ENCODE peak calls at places on chromosomes 13 and 19, in seven cellular contexts. One of them, this sample, is unnamed.

GRCh38 chr13:50509771-50510441 is 333.6 kb downstream of the DLEU7 start:
- DNase-seq in transverse colon: no peak
- DNase-seq in B cell: no peak
- DNase-seq in fibroblast of pulmonary artery: no peak
- DNase-seq in CD4-positive, alpha-beta T cell: no peak
- DNase-seq in lower lobe of right lung: no peak
- DNase-seq in upper lobe of right lung: no peak
- DNase-seq in this sample: no peak

GRCh38 chr19:47755065-47755761 is 9.9 kb downstream of the NOP53 start:
- DNase-seq in fibroblast of pulmonary artery: no peak
- DNase-seq in B cell: no peak
- DNase-seq in CD4-positive, alpha-beta T cell: no peak
- DNase-seq in lower lobe of right lung: no peak
- DNase-seq in transverse colon: no peak
- DNase-seq in upper lobe of right lung: no peak
- DNase-seq in this sample: peak

GRCh38 chr13:50162001-50162400 is 146.8 kb downstream of the KCNRG start:
- DNase-seq in fibroblast of pulmonary artery: no peak
- DNase-seq in CD4-positive, alpha-beta T cell: no peak
- DNase-seq in transverse colon: no peak
- DNase-seq in lower lobe of right lung: no peak
- DNase-seq in B cell: no peak
- DNase-seq in upper lobe of right lung: no peak
- DNase-seq in this sample: no peak

GRCh38 chr19:17337675-17338439 is 504 bp downstream of the GTPBP3 start:
- DNase-seq in upper lobe of right lung: no peak
- DNase-seq in B cell: no peak
- DNase-seq in CD4-positive, alpha-beta T cell: peak
- DNase-seq in fibroblast of pulmonary artery: no peak
- DNase-seq in lower lobe of right lung: no peak
- DNase-seq in transverse colon: no peak
- DNase-seq in this sample: peak

GRCh38 chr13:70408865-70409264 is 300.6 kb upstream of the KLHL1 start:
- DNase-seq in B cell: no peak
- DNase-seq in lower lobe of right lung: no peak
- DNase-seq in transverse colon: no peak
- DNase-seq in fibroblast of pulmonary artery: no peak
- DNase-seq in upper lobe of right lung: no peak
- DNase-seq in CD4-positive, alpha-beta T cell: no peak
- DNase-seq in this sample: no peak

GRCh38 chr13:71864094-71864980 is 2.7 kb downstream of the DACH1 start:
- DNase-seq in fibroblast of pulmonary artery: no peak
- DNase-seq in upper lobe of right lung: peak
- DNase-seq in lower lobe of right lung: peak
- DNase-seq in B cell: no peak
- DNase-seq in transverse colon: peak
- DNase-seq in CD4-positive, alpha-beta T cell: no peak
- DNase-seq in this sample: peak

GRCh38 chr13:44347301-44347700 is 26.3 kb upstream of the SERP2 start:
- DNase-seq in B cell: no peak
- DNase-seq in transverse colon: no peak
- DNase-seq in fibroblast of pulmonary artery: no peak
- DNase-seq in lower lobe of right lung: no peak
- DNase-seq in upper lobe of right lung: no peak
- DNase-seq in CD4-positive, alpha-beta T cell: no peak
- DNase-seq in this sample: no peak

GRCh38 chr19:28960986-28961705 is 251.8 kb downstream of the UQCRFS1 start:
- DNase-seq in lower lobe of right lung: no peak
- DNase-seq in transverse colon: no peak
- DNase-seq in B cell: no peak
- DNase-seq in CD4-positive, alpha-beta T cell: no peak
- DNase-seq in upper lobe of right lung: no peak
- DNase-seq in fibroblast of pulmonary artery: peak
- DNase-seq in this sample: peak

GRCh38 chr13:36370108-36370429 is 23.9 kb upstream of the SPART start:
- DNase-seq in B cell: no peak
- DNase-seq in lower lobe of right lung: no peak
- DNase-seq in CD4-positive, alpha-beta T cell: no peak
- DNase-seq in transverse colon: no peak
- DNase-seq in upper lobe of right lung: no peak
- DNase-seq in fibroblast of pulmonary artery: no peak
- DNase-seq in this sample: no peak

GRCh38 chr13:114203536-114203935 is 24.5 kb downstream of the CFAP97D2 start:
- DNase-seq in B cell: no peak
- DNase-seq in CD4-positive, alpha-beta T cell: peak
- DNase-seq in upper lobe of right lung: no peak
- DNase-seq in lower lobe of right lung: no peak
- DNase-seq in transverse colon: no peak
- DNase-seq in fibroblast of pulmonary artery: no peak
- DNase-seq in this sample: no peak

GRCh38 chr19:16588089-16588823 is 16.0 kb upstream of the SLC35E1 start:
- DNase-seq in fibroblast of pulmonary artery: peak
- DNase-seq in CD4-positive, alpha-beta T cell: peak
- DNase-seq in upper lobe of right lung: no peak
- DNase-seq in lower lobe of right lung: no peak
- DNase-seq in B cell: peak
- DNase-seq in transverse colon: peak
- DNase-seq in this sample: peak

GRCh38 chr19:58150328-58150921 is at the start of gene ZNF329:
- DNase-seq in upper lobe of right lung: peak
- DNase-seq in fibroblast of pulmonary artery: peak
- DNase-seq in B cell: peak
- DNase-seq in lower lobe of right lung: peak
- DNase-seq in CD4-positive, alpha-beta T cell: peak
- DNase-seq in transverse colon: peak
- DNase-seq in this sample: peak

GRCh38 chr19:15426485-15427349 is 7.9 kb upstream of the AKAP8L start:
- DNase-seq in upper lobe of right lung: no peak
- DNase-seq in fibroblast of pulmonary artery: no peak
- DNase-seq in transverse colon: no peak
- DNase-seq in B cell: no peak
- DNase-seq in lower lobe of right lung: no peak
- DNase-seq in CD4-positive, alpha-beta T cell: no peak
- DNase-seq in this sample: peak

GRCh38 chr13:93561553-93561952 is 334.9 kb downstream of the GPC6 start:
- DNase-seq in fibroblast of pulmonary artery: no peak
- DNase-seq in transverse colon: no peak
- DNase-seq in upper lobe of right lung: no peak
- DNase-seq in CD4-positive, alpha-beta T cell: no peak
- DNase-seq in B cell: no peak
- DNase-seq in lower lobe of right lung: no peak
- DNase-seq in this sample: no peak

GRCh38 chr19:42252365-42253244 is 2.3 kb downstream of the ERF start:
- DNase-seq in B cell: no peak
- DNase-seq in transverse colon: no peak
- DNase-seq in CD4-positive, alpha-beta T cell: no peak
- DNase-seq in lower lobe of right lung: no peak
- DNase-seq in fibroblast of pulmonary artery: peak
- DNase-seq in upper lobe of right lung: peak
- DNase-seq in this sample: peak

GRCh38 chr13:30679483-30680330 is 55.6 kb upstream of the ALOX5AP start:
- DNase-seq in transverse colon: no peak
- DNase-seq in fibroblast of pulmonary artery: peak
- DNase-seq in lower lobe of right lung: no peak
- DNase-seq in upper lobe of right lung: no peak
- DNase-seq in CD4-positive, alpha-beta T cell: no peak
- DNase-seq in B cell: peak
- DNase-seq in this sample: peak

GRCh38 chr19:50750010-50750409 is 20.3 kb upstream of the GPR32 start:
- DNase-seq in lower lobe of right lung: no peak
- DNase-seq in CD4-positive, alpha-beta T cell: no peak
- DNase-seq in transverse colon: no peak
- DNase-seq in upper lobe of right lung: no peak
- DNase-seq in fibroblast of pulmonary artery: no peak
- DNase-seq in B cell: no peak
- DNase-seq in this sample: no peak

GRCh38 chr19:6216996-6217751 is 62.6 kb downstream of the MLLT1 start:
- DNase-seq in lower lobe of right lung: peak
- DNase-seq in B cell: no peak
- DNase-seq in upper lobe of right lung: no peak
- DNase-seq in CD4-positive, alpha-beta T cell: no peak
- DNase-seq in fibroblast of pulmonary artery: peak
- DNase-seq in transverse colon: no peak
- DNase-seq in this sample: peak

GRCh38 chr13:73331556-73331955 is 272.8 kb downstream of the KLF5 start:
- DNase-seq in CD4-positive, alpha-beta T cell: no peak
- DNase-seq in upper lobe of right lung: no peak
- DNase-seq in B cell: no peak
- DNase-seq in transverse colon: no peak
- DNase-seq in lower lobe of right lung: no peak
- DNase-seq in fibroblast of pulmonary artery: no peak
- DNase-seq in this sample: no peak

GRCh38 chr13:20175907-20176652 is 15.2 kb upstream of the GJA3 start:
- DNase-seq in B cell: no peak
- DNase-seq in fibroblast of pulmonary artery: no peak
- DNase-seq in upper lobe of right lung: no peak
- DNase-seq in CD4-positive, alpha-beta T cell: no peak
- DNase-seq in transverse colon: no peak
- DNase-seq in lower lobe of right lung: no peak
- DNase-seq in this sample: no peak

GRCh38 chr13:109145631-109146030 is 516.2 kb downstream of the MYO16 start:
- DNase-seq in CD4-positive, alpha-beta T cell: no peak
- DNase-seq in lower lobe of right lung: no peak
- DNase-seq in transverse colon: peak
- DNase-seq in upper lobe of right lung: no peak
- DNase-seq in fibroblast of pulmonary artery: peak
- DNase-seq in B cell: no peak
- DNase-seq in this sample: peak

GRCh38 chr13:99979453-99980200 is 2.0 kb upstream of the ZIC2 start:
- DNase-seq in CD4-positive, alpha-beta T cell: no peak
- DNase-seq in upper lobe of right lung: peak
- DNase-seq in fibroblast of pulmonary artery: no peak
- DNase-seq in lower lobe of right lung: no peak
- DNase-seq in transverse colon: no peak
- DNase-seq in B cell: no peak
- DNase-seq in this sample: peak

GRCh38 chr19:3061214-3062161 is 807 bp downstream of the TLE5 start:
- DNase-seq in CD4-positive, alpha-beta T cell: peak
- DNase-seq in lower lobe of right lung: peak
- DNase-seq in B cell: peak
- DNase-seq in upper lobe of right lung: peak
- DNase-seq in fibroblast of pulmonary artery: peak
- DNase-seq in transverse colon: peak
- DNase-seq in this sample: peak
- TF ChIP-seq CTCF in CD4-positive, alpha-beta T cell: peak
- TF ChIP-seq CTCF in lower lobe of right lung: peak
- TF ChIP-seq CTCF in B cell: peak
- TF ChIP-seq CTCF in upper lobe of right lung: peak
- TF ChIP-seq CTCF in fibroblast of pulmonary artery: peak
- TF ChIP-seq CTCF in transverse colon: peak
- TF ChIP-seq CTCF in this sample: no peak

GRCh38 chr19:12806242-12807131 is at the start of gene RNASEH2A:
- DNase-seq in lower lobe of right lung: peak
- DNase-seq in upper lobe of right lung: peak
- DNase-seq in fibroblast of pulmonary artery: peak
- DNase-seq in B cell: peak
- DNase-seq in transverse colon: peak
- DNase-seq in CD4-positive, alpha-beta T cell: peak
- DNase-seq in this sample: peak
- TF ChIP-seq CTCF in lower lobe of right lung: no peak
- TF ChIP-seq CTCF in upper lobe of right lung: no peak
- TF ChIP-seq CTCF in fibroblast of pulmonary artery: no peak
- TF ChIP-seq CTCF in B cell: no peak
- TF ChIP-seq CTCF in transverse colon: peak
- TF ChIP-seq CTCF in CD4-positive, alpha-beta T cell: no peak
- TF ChIP-seq CTCF in this sample: no peak

GRCh38 chr13:22740264-22740663 is 440.5 kb upstream of the SGCG start:
- DNase-seq in CD4-positive, alpha-beta T cell: no peak
- DNase-seq in transverse colon: no peak
- DNase-seq in upper lobe of right lung: no peak
- DNase-seq in lower lobe of right lung: no peak
- DNase-seq in B cell: no peak
- DNase-seq in fibroblast of pulmonary artery: no peak
- DNase-seq in this sample: no peak
- TF ChIP-seq CTCF in CD4-positive, alpha-beta T cell: no peak
- TF ChIP-seq CTCF in transverse colon: no peak
- TF ChIP-seq CTCF in upper lobe of right lung: peak
- TF ChIP-seq CTCF in lower lobe of right lung: no peak
- TF ChIP-seq CTCF in B cell: no peak
- TF ChIP-seq CTCF in fibroblast of pulmonary artery: no peak
- TF ChIP-seq CTCF in this sample: no peak

DNA sequence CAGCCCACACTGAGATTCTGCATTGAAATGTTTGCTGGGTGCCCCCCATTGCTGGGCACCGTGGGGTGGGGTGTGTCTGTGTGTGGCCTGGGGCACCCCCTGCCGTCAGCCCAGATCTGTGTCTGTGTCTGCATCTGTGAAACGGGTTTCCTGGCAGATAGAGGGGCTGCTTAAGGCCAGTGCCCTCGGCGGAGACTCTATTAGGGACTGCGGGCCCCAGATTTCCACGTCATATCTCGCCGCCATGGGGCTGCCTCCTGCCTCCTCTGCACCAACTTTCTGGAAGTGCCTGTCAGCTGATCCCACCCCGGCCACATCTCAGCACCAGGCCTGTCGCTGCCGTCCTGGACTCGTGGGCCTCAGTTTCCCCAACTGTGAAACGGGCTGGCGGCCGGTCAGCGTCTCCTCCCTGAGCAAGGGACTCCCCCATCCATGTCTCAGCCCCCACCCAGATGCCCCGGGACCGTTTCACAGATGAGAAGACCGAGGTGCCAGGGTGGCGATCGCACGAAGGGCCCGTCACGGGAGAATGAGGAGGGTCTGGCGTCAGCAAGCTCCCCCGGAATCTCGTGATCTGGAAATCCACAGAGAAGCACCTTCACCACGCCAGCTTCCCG is 21.4 kb downstream of the ARID3A start:
- DNase-seq in CD4-positive, alpha-beta T cell: no peak
- DNase-seq in fibroblast of pulmonary artery: no peak
- DNase-seq in transverse colon: no peak
- DNase-seq in lower lobe of right lung: no peak
- DNase-seq in upper lobe of right lung: no peak
- DNase-seq in B cell: peak
- DNase-seq in this sample: no peak
- TF ChIP-seq CTCF in CD4-positive, alpha-beta T cell: no peak
- TF ChIP-seq CTCF in fibroblast of pulmonary artery: no peak
- TF ChIP-seq CTCF in transverse colon: no peak
- TF ChIP-seq CTCF in lower lobe of right lung: no peak
- TF ChIP-seq CTCF in upper lobe of right lung: no peak
- TF ChIP-seq CTCF in B cell: peak
- TF ChIP-seq CTCF in this sample: no peak

GRCh38 chr19:34825212-34825611 is 52.2 kb upstream of the ZNF599 start:
- DNase-seq in B cell: no peak
- DNase-seq in transverse colon: no peak
- DNase-seq in lower lobe of right lung: no peak
- DNase-seq in upper lobe of right lung: no peak
- DNase-seq in fibroblast of pulmonary artery: no peak
- DNase-seq in CD4-positive, alpha-beta T cell: no peak
- DNase-seq in this sample: no peak
- TF ChIP-seq CTCF in B cell: no peak
- TF ChIP-seq CTCF in transverse colon: no peak
- TF ChIP-seq CTCF in lower lobe of right lung: no peak
- TF ChIP-seq CTCF in upper lobe of right lung: no peak
- TF ChIP-seq CTCF in fibroblast of pulmonary artery: no peak
- TF ChIP-seq CTCF in CD4-positive, alpha-beta T cell: no peak
- TF ChIP-seq CTCF in this sample: no peak

GRCh38 chr19:8832132-8833021 is at the start of the genes MBD3L1 and ZNF558:
- DNase-seq in fibroblast of pulmonary artery: peak
- DNase-seq in lower lobe of right lung: peak
- DNase-seq in B cell: peak
- DNase-seq in transverse colon: peak
- DNase-seq in upper lobe of right lung: peak
- DNase-seq in CD4-positive, alpha-beta T cell: peak
- DNase-seq in this sample: peak
- TF ChIP-seq CTCF in fibroblast of pulmonary artery: no peak
- TF ChIP-seq CTCF in lower lobe of right lung: peak
- TF ChIP-seq CTCF in B cell: peak
- TF ChIP-seq CTCF in transverse colon: no peak
- TF ChIP-seq CTCF in upper lobe of right lung: peak
- TF ChIP-seq CTCF in CD4-positive, alpha-beta T cell: peak
- TF ChIP-seq CTCF in this sample: peak

GRCh38 chr13:78689011-78689410 is 30.1 kb upstream of the OBI1 start:
- DNase-seq in transverse colon: no peak
- DNase-seq in fibroblast of pulmonary artery: no peak
- DNase-seq in CD4-positive, alpha-beta T cell: no peak
- DNase-seq in lower lobe of right lung: no peak
- DNase-seq in upper lobe of right lung: no peak
- DNase-seq in B cell: no peak
- DNase-seq in this sample: no peak
- TF ChIP-seq CTCF in transverse colon: no peak
- TF ChIP-seq CTCF in fibroblast of pulmonary artery: no peak
- TF ChIP-seq CTCF in CD4-positive, alpha-beta T cell: no peak
- TF ChIP-seq CTCF in lower lobe of right lung: no peak
- TF ChIP-seq CTCF in upper lobe of right lung: no peak
- TF ChIP-seq CTCF in B cell: no peak
- TF ChIP-seq CTCF in this sample: no peak

This sample was measured in osteoblast.